ENCODE peak calls at places on chromosomes 11 and 22, in nine cellular contexts. F, R, Q, N, K, P, M, W and Y are unnamed samples.

GRCh38 chr22:43228330-43228729 is 41.4 kb upstream of the TTLL12 start:
- DNase-seq in F (no peak), R (no peak), Q (peak; percentile 24), N (peak; percentile 28), K (peak; percentile 59), P (peak; percentile 57), M (peak; percentile 65), W (no peak), Y (no peak)

GRCh38 chr11:94402355-94402754 is 1.1 kb upstream of the GPR83 start:
- DNase-seq in F (no peak), R (no peak), Q (no peak), N (no peak), K (no peak), P (no peak), M (no peak), W (no peak), Y (no peak)

GRCh38 chr11:106378513-106379179 is 301.2 kb downstream of the AASDHPPT start:
- DNase-seq in F (no peak), R (no peak), Q (no peak), N (no peak), K (no peak), P (no peak), M (no peak), W (no peak), Y (no peak)

GRCh38 chr22:26672060-26672471 is 14.7 kb downstream of the MIAT start:
- DNase-seq in F (no peak), R (no peak), Q (peak; percentile 21), N (peak; percentile 21), K (no peak), P (no peak), M (no peak), W (no peak), Y (no peak)

GRCh38 chr11:18064035-18064434 is 18.0 kb upstream of the TPH1 start:
- DNase-seq in F (no peak), R (no peak), Q (no peak), N (no peak), K (no peak), P (no peak), M (no peak), W (no peak), Y (no peak)

GRCh38 chr11:2377511-2378443 is 667 bp downstream of the CD81 start:
- DNase-seq in F (peak; percentile 88), R (no peak), Q (peak; percentile 72), N (peak; percentile 63), K (peak; percentile 68), P (peak; percentile 84), M (peak; percentile 55), W (peak; percentile 75), Y (no peak)

GRCh38 chr11:91686700-91687099 is 537.9 kb upstream of the FAT3 start:
- DNase-seq in F (no peak), R (no peak), Q (no peak), N (no peak), K (peak; percentile 7), P (peak; percentile 9), M (no peak), W (no peak), Y (no peak)

GRCh38 chr22:27377901-27378300 is 423.7 kb downstream of the MN1 start:
- DNase-seq in F (no peak), R (no peak), Q (peak; percentile 17), N (peak; percentile 49), K (no peak), P (no peak), M (peak; percentile 85), W (no peak), Y (peak; percentile 47)

GRCh38 chr22:39300198-39300830 is 19.1 kb downstream of the RPL3 start:
- DNase-seq in F (no peak), R (no peak), Q (peak; percentile 42), N (no peak), K (peak; percentile 32), P (no peak), M (no peak), W (peak; percentile 56), Y (peak; percentile 76)

GRCh38 chr22:45842141-45842831 is 134.7 kb downstream of the WNT7B start:
- DNase-seq in F (no peak), R (peak; percentile 20), Q (no peak), N (no peak), K (no peak), P (no peak), M (no peak), W (no peak), Y (no peak)

GRCh38 chr11:33319965-33320813 is 63.0 kb downstream of the HIPK3 start:
- DNase-seq in F (no peak), R (no peak), Q (no peak), N (no peak), K (peak; percentile 27), P (no peak), M (no peak), W (no peak), Y (no peak)

GRCh38 chr11:15826826-15827225 is 529.5 kb downstream of the SOX6 start:
- DNase-seq in F (no peak), R (peak; percentile 15), Q (peak; percentile 32), N (peak; percentile 59), K (peak; percentile 80), P (peak; percentile 86), M (peak; percentile 83), W (peak; percentile 40), Y (peak; percentile 35)
- TF ChIP-seq CTCF in F (no peak), R (peak; percentile 64), Q (no peak), N (peak; percentile 51), K (peak; percentile 82), P (peak; percentile 94), M (peak; percentile 91), W (peak; percentile 73), Y (peak; percentile 64)

GRCh38 chr11:104200688-104201087 is 36.7 kb upstream of the PDGFD start:
- DNase-seq in F (no peak), R (no peak), Q (no peak), N (no peak), K (no peak), P (no peak), M (no peak), W (no peak), Y (no peak)

GRCh38 chr11:104199041-104199440 is 35.1 kb upstream of the PDGFD start:
- DNase-seq in F (no peak), R (no peak), Q (no peak), N (no peak), K (no peak), P (no peak), M (peak; percentile 92), W (no peak), Y (no peak)

DNA sequence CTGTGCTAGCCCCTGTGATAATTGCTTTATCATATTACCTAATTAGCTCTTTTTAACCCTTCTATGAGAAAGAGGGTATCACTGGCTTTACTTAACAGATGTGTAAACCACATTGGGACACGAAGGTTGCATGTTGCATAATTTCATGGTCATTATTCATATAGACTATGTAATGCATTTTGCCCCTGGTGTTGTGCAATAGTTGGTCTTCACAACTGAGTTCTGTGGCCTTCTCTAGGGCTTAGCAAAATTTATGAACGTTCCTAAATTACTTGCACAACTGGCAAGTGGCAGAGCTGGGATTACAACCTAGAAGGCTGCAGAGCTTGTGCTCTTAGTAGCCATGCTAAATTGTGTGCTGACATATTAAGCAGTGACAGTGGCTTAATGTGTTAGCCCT is 34.6 kb upstream of the PDGFD start:
- DNase-seq in F (no peak), R (no peak), Q (no peak), N (no peak), K (no peak), P (no peak), M (peak; percentile 83), W (no peak), Y (no peak)
- H3K4me3 ChIP-seq in F (no peak overlapping the region), R (no peak overlapping the region), Q (no peak overlapping the region), N (no peak overlapping the region), K (no peak overlapping the region), P (no peak overlapping the region), M (no peak overlapping the region), W (no peak overlapping the region), Y (no peak overlapping the region)

DNA sequence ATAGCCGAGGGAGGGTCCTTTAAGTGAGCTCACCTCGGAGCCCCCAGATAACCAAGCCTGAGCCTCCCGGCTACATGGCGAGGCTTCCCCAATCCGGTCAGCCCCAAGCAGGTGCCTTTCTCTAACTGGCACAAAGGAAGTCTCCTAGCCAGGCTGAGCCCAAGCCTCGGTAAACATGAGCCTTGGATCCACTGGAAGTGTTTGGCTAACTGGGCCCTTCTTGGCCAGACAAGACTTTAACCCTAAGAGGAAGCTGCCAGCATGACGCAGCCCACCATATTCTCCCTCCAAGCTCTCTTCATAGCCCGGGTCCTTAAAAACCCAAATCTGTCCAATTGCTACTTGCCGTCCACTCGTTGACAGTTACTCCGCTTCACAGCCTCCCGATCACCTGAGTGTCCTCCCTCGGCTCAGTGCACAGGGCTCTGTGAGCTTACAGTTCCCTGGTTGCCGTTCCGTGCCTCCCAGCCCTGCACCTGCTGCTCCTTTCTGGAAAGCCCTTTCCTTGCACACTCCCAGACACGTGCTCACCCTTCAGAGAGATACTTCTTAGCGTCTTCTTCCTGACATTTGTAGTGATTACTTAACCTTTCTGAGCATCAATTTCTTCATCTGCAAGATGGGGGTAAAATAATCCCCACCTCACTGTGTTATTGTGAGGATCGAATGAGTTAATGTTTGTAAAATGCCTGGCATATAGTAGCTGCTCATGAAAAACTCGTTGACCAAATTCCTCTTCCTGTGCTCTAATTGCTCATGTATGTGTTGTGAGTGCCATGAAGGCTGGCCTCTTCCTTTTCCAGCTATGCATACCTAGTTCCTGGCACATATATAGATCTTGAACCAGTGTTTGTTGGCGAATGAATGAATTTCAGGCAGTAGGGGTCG is 25.6 kb downstream of the TXN2 start:
- DNase-seq in F (no peak), R (no peak), Q (no peak), N (peak; percentile 60), K (no peak), P (no peak), M (no peak), W (no peak), Y (no peak)
- H3K27me3 ChIP-seq in F (no peaks in the 10 kb centered on the region), R (no peaks in the 10 kb centered on the region), Q (no peaks in the 10 kb centered on the region), N (no peaks in the 10 kb centered on the region), K (no peaks in the 10 kb centered on the region), P (no peaks in the 10 kb centered on the region), M (no peaks in the 10 kb centered on the region), W (no peaks in the 10 kb centered on the region), Y (no peaks in the 10 kb centered on the region)

GRCh38 chr22:37765498-37765897 is 42.2 kb upstream of the GCAT start:
- DNase-seq in F (no peak), R (no peak), Q (no peak), N (no peak), K (no peak), P (no peak), M (no peak), W (peak; percentile 70), Y (no peak)

GRCh38 chr22:37771081-37771480 is 36.7 kb upstream of the GCAT start:
- DNase-seq in F (no peak), R (no peak), Q (no peak), N (no peak), K (no peak), P (no peak), M (no peak), W (no peak), Y (no peak)

GRCh38 chr22:37765953-37766566 is 41.7 kb upstream of the GCAT start:
- DNase-seq in F (no peak), R (no peak), Q (no peak), N (no peak), K (no peak), P (no peak), M (no peak), W (no peak), Y (no peak)

GRCh38 chr22:37769056-37769455 is 38.7 kb upstream of the GCAT start:
- DNase-seq in F (no peak), R (no peak), Q (no peak), N (no peak), K (no peak), P (no peak), M (no peak), W (no peak), Y (no peak)

DNA sequence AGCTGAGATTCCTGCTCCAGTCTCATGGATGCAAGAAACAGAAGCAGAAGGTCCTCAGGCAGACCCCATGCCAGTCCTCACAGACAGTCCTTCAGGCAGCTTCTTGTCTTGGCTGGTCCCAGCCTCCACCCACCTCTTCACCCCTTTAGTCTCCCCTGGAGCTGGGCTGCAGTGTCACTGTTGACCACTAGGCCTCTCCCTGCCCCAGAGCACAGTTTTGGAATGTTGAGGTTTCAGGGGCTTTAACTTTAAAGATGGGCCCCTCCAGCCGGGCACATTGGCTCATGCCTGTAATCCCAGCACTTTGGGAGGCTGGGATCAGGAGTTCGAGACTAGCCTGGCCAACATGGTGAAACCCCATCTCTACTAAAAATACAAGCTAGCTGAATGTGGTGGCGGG is 39.5 kb upstream of the GCAT start:
- DNase-seq in F (no peak), R (no peak), Q (no peak), N (no peak), K (no peak), P (no peak), M (no peak), W (no peak), Y (no peak)
- TF ChIP-seq CTCF in F (no peak), R (peak; percentile 40), Q (no peak), N (no peak), K (peak; percentile 28), P (peak; percentile 43), M (peak; percentile 37), W (peak; percentile 25), Y (no peak)